ENCODE peak calls at places on chromosomes 6 and 20, in five cellular contexts. W, P, Y, A and K are unnamed samples.

GRCh38 chr6:26305097-26305841 is 59.7 kb upstream of the BTN3A2 start:
- DNase-seq in W (peak), P (peak), Y (peak), A (no peak), K (peak)

GRCh38 chr20:19688031-19688806 is 69.8 kb upstream of the RIN2 start:
- DNase-seq in W (peak), P (peak), Y (peak), A (peak), K (peak)

GRCh38 chr6:4941782-4942672 is 61.8 kb downstream of the RPP40 start:
- DNase-seq in W (no peak), P (peak), Y (no peak), A (peak), K (peak)

GRCh38 chr6:43608783-43609182 is 20.3 kb downstream of the GTPBP2 start:
- DNase-seq in W (no peak), P (no peak), Y (no peak), A (no peak), K (no peak)

GRCh38 chr20:47392015-47392720 is 35.7 kb upstream of the ZMYND8 start:
- DNase-seq in W (no peak), P (peak), Y (no peak), A (no peak), K (peak)

GRCh38 chr20:10618611-10619245 is 55.1 kb downstream of the JAG1 start:
- DNase-seq in W (no peak), P (no peak), Y (no peak), A (no peak), K (peak)

GRCh38 chr6:36296240-36296639 is 26.4 kb downstream of the PNPLA1 start:
- DNase-seq in W (no peak), P (peak), Y (no peak), A (no peak), K (no peak)

GRCh38 chr20:4512891-4513550 is 208.7 kb upstream of the PRND start:
- DNase-seq in W (no peak), P (peak), Y (no peak), A (no peak), K (peak)

GRCh38 chr20:49400410-49400809 is 82.1 kb downstream of the KCNB1 start:
- DNase-seq in W (no peak), P (peak), Y (peak), A (no peak), K (no peak)

GRCh38 chr6:137707590-137708360 is 159.3 kb upstream of the TNFAIP3 start:
- DNase-seq in W (peak), P (peak), Y (no peak), A (peak), K (peak)
- H3K4me3 ChIP-seq in W (no peak), P (no peak), Y (no peak), A (no peak), K (no peak)

GRCh38 chr20:24656391-24656790 is 187.0 kb downstream of the SYNDIG1 start:
- DNase-seq in W (no peak), P (no peak), Y (peak), A (no peak), K (no peak)

GRCh38 chr20:24654425-24654824 is 185.0 kb downstream of the SYNDIG1 start:
- DNase-seq in W (no peak), P (no peak), Y (no peak), A (no peak), K (no peak)

GRCh38 chr20:24657878-24658620 is 188.6 kb downstream of the SYNDIG1 start:
- DNase-seq in W (no peak), P (peak), Y (peak), A (no peak), K (no peak)

GRCh38 chr20:24658920-24659660 is 189.7 kb downstream of the SYNDIG1 start:
- DNase-seq in W (no peak), P (no peak), Y (peak), A (no peak), K (no peak)

DNA sequence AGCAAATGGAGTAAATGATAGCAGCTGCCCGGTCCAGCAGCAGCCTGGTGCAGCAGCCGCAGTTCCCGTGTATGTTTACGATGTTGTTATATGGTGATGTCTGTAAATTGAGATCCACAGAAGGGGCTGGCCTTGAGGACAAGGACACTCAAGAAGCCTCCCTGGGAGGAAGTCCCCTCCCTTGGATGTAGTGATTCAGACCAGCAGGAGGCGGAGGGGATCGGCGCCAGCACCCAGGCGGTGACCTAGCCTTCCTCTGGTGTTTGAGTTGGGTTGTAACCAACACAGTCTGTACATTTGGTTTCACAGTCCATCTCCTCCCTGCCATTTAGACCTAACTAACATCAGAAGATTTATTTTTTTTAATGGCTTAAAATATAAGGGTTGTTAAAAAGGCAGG is 187.8 kb downstream of the SYNDIG1 start:
- DNase-seq in W (no peak), P (peak), Y (peak), A (no peak), K (no peak)
- TF ChIP-seq CTCF in W (peak), P (no peak), Y (peak), A (no peak), K (no peak)

DNA sequence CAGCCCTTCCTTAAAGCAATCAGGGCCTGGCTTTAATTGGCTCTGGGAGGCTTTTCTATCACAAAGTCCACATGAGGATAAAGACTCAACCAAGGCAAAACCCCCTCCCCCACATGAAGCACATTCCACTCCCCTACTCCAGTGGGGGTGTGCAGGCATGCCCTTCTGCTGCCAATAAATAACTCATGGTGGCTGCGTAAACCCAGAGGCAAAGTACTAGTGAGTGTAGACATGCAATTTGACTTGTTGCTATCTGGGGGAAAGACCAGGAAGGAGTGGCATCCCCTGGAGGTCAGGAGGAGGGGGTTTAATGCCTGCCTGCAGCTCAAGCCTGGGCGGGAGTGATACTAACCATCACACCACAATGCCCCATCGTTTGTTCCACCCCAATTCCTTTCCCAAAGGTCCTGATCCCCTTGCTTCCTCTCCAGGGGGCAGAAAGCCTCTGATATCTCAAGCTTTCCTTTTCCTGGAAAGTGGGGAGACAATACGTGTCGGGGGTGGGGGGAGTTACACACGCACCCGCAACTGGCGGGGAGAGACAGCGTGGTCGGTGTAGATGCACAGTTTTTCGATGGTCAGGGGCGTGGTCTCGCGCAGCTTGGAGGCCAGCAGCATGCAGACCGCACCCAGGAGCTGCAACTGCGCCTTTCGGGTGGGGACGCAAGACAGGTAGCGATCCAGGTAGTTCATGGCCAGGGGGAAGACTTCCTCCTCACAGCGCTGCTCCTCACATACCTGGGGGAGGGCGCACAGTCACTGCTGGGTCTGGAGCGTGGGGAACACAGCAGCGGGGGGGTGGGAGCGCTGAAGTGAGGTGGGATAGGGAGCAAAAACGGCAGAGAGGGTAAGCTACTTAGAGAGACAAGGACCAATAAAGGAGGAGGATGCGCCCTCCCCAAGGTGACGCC is 1.5 kb downstream of the CCND3 start:
- DNase-seq in W (no peak), P (peak), Y (no peak), A (no peak), K (peak)
- H3K4me3 ChIP-seq in W (peak), P (peak), Y (peak), A (peak), K (peak)

DNA sequence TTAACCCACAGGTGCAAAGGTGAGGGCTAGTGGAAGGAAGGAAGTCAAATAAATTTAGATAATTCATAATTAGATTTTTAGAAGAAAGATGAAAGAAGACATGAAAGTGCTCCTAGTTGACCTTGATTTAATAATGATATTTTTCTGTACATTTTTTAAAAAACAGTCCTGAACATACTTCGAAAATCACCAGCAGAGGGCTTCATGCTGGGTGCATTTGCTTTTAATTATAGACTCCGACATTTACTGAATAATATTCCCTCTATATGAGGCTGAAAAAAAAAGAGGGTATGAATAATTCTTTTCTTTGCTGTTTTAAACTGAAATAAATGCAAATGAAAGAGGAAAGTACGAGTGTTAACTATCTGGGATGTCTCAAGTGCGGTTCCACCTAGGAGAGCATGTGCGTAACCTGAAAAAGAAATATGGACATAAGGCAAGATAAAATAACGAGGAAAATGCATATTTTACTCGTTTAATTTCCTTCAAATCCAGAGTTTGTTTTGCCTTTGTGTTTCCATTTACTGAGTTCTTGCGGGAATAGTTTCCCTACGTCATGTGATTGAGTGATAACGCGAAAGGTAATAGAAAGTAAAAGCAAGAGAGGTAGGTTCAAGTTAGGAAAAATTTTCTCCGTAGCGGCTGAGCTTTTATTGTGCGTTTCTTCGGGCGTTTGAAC is 3.1 kb upstream of the TFAP2B start:
- DNase-seq in W (no peak), P (peak), Y (no peak), A (no peak), K (peak)
- TF ChIP-seq CTCF in W (peak), P (no peak), Y (no peak), A (peak), K (peak)

DNA sequence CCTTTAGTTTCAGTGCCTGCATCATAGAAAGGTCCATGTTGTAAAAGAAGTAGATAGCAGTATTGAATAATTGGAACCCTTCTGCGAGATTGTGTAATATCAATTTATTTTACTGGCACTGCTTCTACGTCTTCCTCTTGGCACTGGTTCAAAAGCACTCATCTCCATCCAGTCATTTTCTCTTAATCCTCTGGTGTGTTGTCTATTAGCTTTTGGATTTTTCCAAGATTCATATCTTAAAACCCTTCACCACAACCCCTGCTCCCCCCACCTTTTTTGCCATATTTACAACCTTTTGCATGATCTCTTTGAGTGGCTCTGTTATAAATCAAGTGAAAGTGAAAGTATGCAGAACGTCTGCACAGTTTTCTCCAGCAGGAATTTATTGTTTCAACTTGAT is 76.6 kb upstream of the HSF2 start:
- DNase-seq in W (no peak), P (peak), Y (no peak), A (no peak), K (peak)
- H3K4me3 ChIP-seq in W (no peak), P (peak), Y (peak), A (peak), K (peak)

GRCh38 chr6:121612916-121613315 is 177.5 kb downstream of the GJA1 start:
- DNase-seq in W (no peak), P (no peak), Y (no peak), A (no peak), K (peak)

GRCh38 chr6:121616411-121616810 is 181.0 kb downstream of the GJA1 start:
- DNase-seq in W (no peak), P (no peak), Y (no peak), A (no peak), K (no peak)

GRCh38 chr6:121614115-121614514 is 178.7 kb downstream of the GJA1 start:
- DNase-seq in W (no peak), P (no peak), Y (no peak), A (no peak), K (peak)

GRCh38 chr6:121617388-121617787 is 181.9 kb downstream of the GJA1 start:
- DNase-seq in W (no peak), P (no peak), Y (no peak), A (no peak), K (no peak)

DNA sequence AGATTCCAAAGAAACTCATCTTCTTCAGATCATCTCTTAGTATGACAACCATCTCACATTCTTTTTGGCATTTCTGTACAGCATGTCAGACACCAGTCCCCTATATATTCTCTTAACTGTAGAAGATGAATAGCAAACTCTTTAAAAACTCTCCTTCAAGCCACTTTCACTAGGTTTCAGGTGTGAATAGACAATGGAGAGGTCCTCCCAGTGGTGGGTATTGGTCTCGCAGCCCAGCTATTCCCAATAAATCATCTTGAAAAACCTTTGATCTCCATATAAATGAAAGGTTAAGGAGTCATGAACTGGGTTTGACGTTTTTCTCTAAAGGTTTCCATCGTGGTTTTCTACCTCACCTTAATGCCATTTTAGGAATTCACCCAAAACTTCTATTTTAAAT is 180.0 kb downstream of the GJA1 start:
- DNase-seq in W (no peak), P (no peak), Y (no peak), A (no peak), K (no peak)
- TF ChIP-seq CTCF in W (no peak), P (no peak), Y (no peak), A (no peak), K (peak)

GRCh38 chr6:127341471-127342202 is 1.8 kb downstream of the ECHDC1 start:
- DNase-seq in W (no peak), P (no peak), Y (no peak), A (no peak), K (no peak)
- H3K4me3 ChIP-seq in W (peak), P (peak), Y (peak), A (no peak), K (peak)